ENCODE peak calls at places on chromosomes 7 and 10, in four cellular contexts. N is colonic mucosa, W is lower leg skin, L is astrocyte of the spinal cord. U is an unnamed sample.

GRCh38 chr10:12042409-12042796 is 206 bp downstream of the UPF2 start:
- DNase-seq in L (no peak), N (no peak), W (peak; percentile 36), U (no peak)

GRCh38 chr10:78952686-78953085 is 116.1 kb upstream of the ZMIZ1 start:
- DNase-seq in L (peak; percentile 56), N (no peak), W (no peak), U (peak; percentile 86)

GRCh38 chr10:77629775-77630565 is 7.6 kb downstream of the KCNMA1 start:
- DNase-seq in N (no peak), L (peak; percentile 42), W (no peak), U (no peak)

GRCh38 chr7:116384936-116385635 is 114.5 kb upstream of the CAV2 start:
- DNase-seq in N (no peak), L (no peak), W (no peak), U (no peak)

GRCh38 chr7:22958742-22959141 is 55.2 kb downstream of the HYCC1 start:
- DNase-seq in N (no peak), L (no peak), W (no peak), U (no peak)

GRCh38 chr7:54831644-54832095 is 72.7 kb upstream of the SEC61G start:
- DNase-seq in L (no peak), N (no peak), W (no peak), U (no peak)

GRCh38 chr10:110376021-110376773 is 71.5 kb upstream of the SMNDC1 start:
- DNase-seq in L (no peak), W (no peak), N (no peak), U (no peak)

GRCh38 chr7:118369987-118370386 is 145.5 kb downstream of the ANKRD7 start:
- DNase-seq in L (no peak), N (no peak), W (no peak), U (no peak)

GRCh38 chr7:148204639-148205292 is 385.8 kb upstream of the C7orf33 start:
- DNase-seq in N (no peak), L (no peak), W (no peak), U (no peak)

GRCh38 chr7:140695381-140695780 is 1.1 kb upstream of the NDUFB2 start:
- DNase-seq in N (no peak), L (no peak), W (no peak), U (no peak)

GRCh38 chr7:38846280-38846679 is 62.7 kb downstream of the VPS41 start:
- DNase-seq in N (no peak), W (no peak), L (no peak), U (no peak)

GRCh38 chr10:68007356-68007755 is 67.7 kb downstream of the HERC4 start:
- DNase-seq in N (no peak), W (no peak), L (no peak), U (no peak)

GRCh38 chr7:6430271-6430940 is 17.3 kb downstream of the DAGLB start:
- DNase-seq in L (peak; percentile 40), N (no peak), W (no peak), U (peak; percentile 27)

GRCh38 chr10:12484945-12485805 is 135.8 kb downstream of the CAMK1D start:
- DNase-seq in W (no peak), L (no peak), N (peak; percentile 47), U (no peak)

GRCh38 chr10:12509016-12509793 is 159.9 kb downstream of the CAMK1D start:
- DNase-seq in L (no peak), N (peak; percentile 3), W (no peak), U (no peak)

GRCh38 chr10:132225849-132226205 is 39.1 kb downstream of the DPYSL4 start:
- DNase-seq in W (no peak), L (no peak), N (no peak), U (no peak)
- TF ChIP-seq CTCF in W (no peak), L (no peak), N (no peak), U (no peak)

DNA sequence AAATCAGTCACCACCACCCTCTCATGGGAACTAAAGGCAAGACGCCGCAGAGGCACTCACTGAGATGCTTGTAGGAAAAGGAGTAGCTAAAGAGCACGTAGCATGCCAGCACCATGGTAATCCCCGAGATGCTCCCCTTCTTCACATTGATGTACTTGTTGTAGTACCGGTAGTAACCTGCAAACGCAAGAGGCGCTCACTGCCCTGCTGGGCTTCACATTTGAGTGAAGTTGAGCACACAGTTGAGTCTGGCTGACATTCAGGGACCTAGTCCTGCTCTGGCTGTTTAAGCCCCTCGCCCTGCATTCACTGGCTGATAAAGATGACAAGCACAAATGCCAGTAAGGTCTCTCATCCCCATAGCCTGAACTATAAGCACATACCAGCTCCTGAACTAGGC is 6.9 kb downstream of the ATP5MF start:
- DNase-seq in L (no peak), N (no peak), W (no peak), U (peak; percentile 16)
- TF ChIP-seq CTCF in L (peak; percentile 40), N (no peak), W (no peak), U (peak; percentile 70)

GRCh38 chr7:30743371-30744074 is 8.4 kb upstream of the INMT start:
- DNase-seq in N (no peak), W (no peak), L (no peak), U (peak; percentile 20)
- TF ChIP-seq CTCF in N (no peak), W (no peak), L (peak; percentile 33), U (peak; percentile 41)

GRCh38 chr7:1981878-1982230 is 250.9 kb downstream of the MAD1L1 start:
- DNase-seq in W (no peak), L (no peak), N (no peak), U (no peak)
- TF ChIP-seq CTCF in W (no peak), L (no peak), N (no peak), U (no peak)

GRCh38 chr7:90624128-90624980 is 28.2 kb downstream of the CDK14 start:
- DNase-seq in L (peak; percentile 31), W (no peak), N (no peak), U (peak; percentile 6)

GRCh38 chr7:90621892-90622182 is 25.7 kb downstream of the CDK14 start:
- DNase-seq in N (no peak), W (no peak), L (no peak), U (no peak)

GRCh38 chr7:90622670-90623069 is 26.5 kb downstream of the CDK14 start:
- DNase-seq in L (no peak), N (no peak), W (no peak), U (no peak)

GRCh38 chr7:90621130-90621891 is 25.2 kb downstream of the CDK14 start:
- DNase-seq in L (no peak), W (no peak), N (no peak), U (no peak)

GRCh38 chr7:90618880-90619279 is 22.8 kb downstream of the CDK14 start:
- DNase-seq in N (no peak), W (no peak), L (no peak), U (no peak)
- TF ChIP-seq CTCF in N (no peak), W (no peak), L (no peak), U (no peak)

GRCh38 chr7:113113912-113114311 is 4.4 kb downstream of the SMIM30 start:
- DNase-seq in W (no peak), N (no peak), L (no peak), U (no peak)
- TF ChIP-seq CTCF in W (no peak), N (no peak), L (peak; percentile 23), U (peak; percentile 57)

DNA sequence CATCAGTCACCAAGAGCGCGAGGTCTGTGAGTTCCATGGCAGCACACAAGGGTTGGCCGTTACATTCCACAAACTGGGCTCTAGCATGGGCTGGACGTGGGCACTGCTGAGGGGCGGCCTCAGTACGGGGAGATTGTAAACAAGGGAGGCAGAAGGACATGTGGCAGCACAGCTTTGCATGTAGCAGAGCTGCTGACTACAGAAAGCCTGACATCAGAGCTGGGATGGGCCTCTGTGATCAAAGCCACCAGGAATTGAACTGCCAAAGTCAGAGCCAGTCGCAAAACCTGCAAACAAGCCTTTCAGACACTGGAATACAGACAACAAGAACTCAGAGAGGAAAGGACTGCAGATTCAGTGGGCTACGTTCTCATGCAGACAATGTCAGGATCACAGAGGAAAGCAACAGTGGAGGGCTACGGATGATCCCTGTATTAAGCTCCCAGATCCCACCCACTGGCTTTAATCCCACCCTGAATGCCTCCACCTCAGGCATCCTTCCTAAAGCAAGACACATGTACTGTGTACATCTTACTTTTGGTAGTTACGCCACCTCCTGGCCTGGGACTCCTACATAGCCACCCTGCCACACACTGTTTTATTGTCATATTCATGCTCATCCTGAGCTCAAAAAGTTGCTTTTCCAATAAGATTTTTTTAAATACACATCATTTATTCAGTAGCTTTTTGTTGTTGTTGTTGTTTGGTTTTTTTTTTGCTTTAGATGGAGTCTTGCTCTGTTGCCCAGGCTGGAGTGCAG is 291.1 kb upstream of the IMMP2L start:
- DNase-seq in N (no peak), W (no peak), L (no peak), U (peak; percentile 19)
- TF ChIP-seq CTCF in N (no peak), W (no peak), L (peak; percentile 33), U (peak; percentile 69)

U was measured in HFFc6.